ENCODE peak calls at places on chromosomes 12 and 14, in four cellular contexts. One of them, this sample, is unnamed.

GRCh38 chr14:65291561-65291960 is 121.0 kb upstream of the FUT8 start:
- DNase-seq in tibial artery: no peak
- DNase-seq in mucosa of gallbladder: no peak
- DNase-seq in stimulated activated CD4-positive, alpha-beta T cell treated with anti-CD3 and anti-CD28 coated beads, Interleukin-4, amount 100 ng/mL, for 1 hour: no peak
- DNase-seq in this sample: no peak

GRCh38 chr14:65703996-65704395 is 291.5 kb downstream of the FUT8 start:
- DNase-seq in tibial artery: no peak
- DNase-seq in mucosa of gallbladder: no peak
- DNase-seq in stimulated activated CD4-positive, alpha-beta T cell treated with anti-CD3 and anti-CD28 coated beads, Interleukin-4, amount 100 ng/mL, for 1 hour: no peak
- DNase-seq in this sample: no peak

GRCh38 chr12:111841236-111841749 is 735 bp upstream of the MAPKAPK5 start:
- DNase-seq in tibial artery: no peak
- DNase-seq in mucosa of gallbladder: no peak
- DNase-seq in stimulated activated CD4-positive, alpha-beta T cell treated with anti-CD3 and anti-CD28 coated beads, Interleukin-4, amount 100 ng/mL, for 1 hour: no peak
- DNase-seq in this sample: no peak

GRCh38 chr12:31325524-31325875 is 450 bp downstream of the SINHCAF start:
- DNase-seq in tibial artery: peak
- DNase-seq in mucosa of gallbladder: no peak
- DNase-seq in stimulated activated CD4-positive, alpha-beta T cell treated with anti-CD3 and anti-CD28 coated beads, Interleukin-4, amount 100 ng/mL, for 1 hour: peak
- DNase-seq in this sample: peak

GRCh38 chr12:113688313-113688712 is 216.6 kb upstream of the LHX5 start:
- DNase-seq in tibial artery: no peak
- DNase-seq in mucosa of gallbladder: no peak
- DNase-seq in stimulated activated CD4-positive, alpha-beta T cell treated with anti-CD3 and anti-CD28 coated beads, Interleukin-4, amount 100 ng/mL, for 1 hour: no peak
- DNase-seq in this sample: no peak

GRCh38 chr12:132955094-132955932 is 793 bp downstream of the ZNF605 start:
- DNase-seq in tibial artery: no peak
- DNase-seq in mucosa of gallbladder: peak
- DNase-seq in stimulated activated CD4-positive, alpha-beta T cell treated with anti-CD3 and anti-CD28 coated beads, Interleukin-4, amount 100 ng/mL, for 1 hour: no peak
- DNase-seq in this sample: peak

GRCh38 chr12:53659011-53659551 is 16.8 kb downstream of the ATP5MC2 start:
- DNase-seq in tibial artery: peak
- DNase-seq in mucosa of gallbladder: peak
- DNase-seq in stimulated activated CD4-positive, alpha-beta T cell treated with anti-CD3 and anti-CD28 coated beads, Interleukin-4, amount 100 ng/mL, for 1 hour: no peak
- DNase-seq in this sample: peak

GRCh38 chr14:105021656-105022275 is 883 bp upstream of the CDCA4 start:
- DNase-seq in tibial artery: no peak
- DNase-seq in mucosa of gallbladder: peak
- DNase-seq in stimulated activated CD4-positive, alpha-beta T cell treated with anti-CD3 and anti-CD28 coated beads, Interleukin-4, amount 100 ng/mL, for 1 hour: peak
- DNase-seq in this sample: peak

GRCh38 chr14:54976316-54976715 is 50.6 kb downstream of the WDHD1 start:
- DNase-seq in tibial artery: no peak
- DNase-seq in mucosa of gallbladder: no peak
- DNase-seq in stimulated activated CD4-positive, alpha-beta T cell treated with anti-CD3 and anti-CD28 coated beads, Interleukin-4, amount 100 ng/mL, for 1 hour: no peak
- DNase-seq in this sample: no peak

GRCh38 chr12:24111591-24111990 is 162.1 kb upstream of the SOX5 start:
- DNase-seq in tibial artery: no peak
- DNase-seq in mucosa of gallbladder: no peak
- DNase-seq in stimulated activated CD4-positive, alpha-beta T cell treated with anti-CD3 and anti-CD28 coated beads, Interleukin-4, amount 100 ng/mL, for 1 hour: no peak
- DNase-seq in this sample: no peak

GRCh38 chr14:76958020-76958965 is 70.2 kb downstream of the IRF2BPL start:
- DNase-seq in tibial artery: no peak
- DNase-seq in mucosa of gallbladder: no peak
- DNase-seq in stimulated activated CD4-positive, alpha-beta T cell treated with anti-CD3 and anti-CD28 coated beads, Interleukin-4, amount 100 ng/mL, for 1 hour: no peak
- DNase-seq in this sample: no peak

GRCh38 chr12:45655186-45655585 is 74.3 kb upstream of the ARID2 start:
- DNase-seq in tibial artery: no peak
- DNase-seq in mucosa of gallbladder: peak
- DNase-seq in stimulated activated CD4-positive, alpha-beta T cell treated with anti-CD3 and anti-CD28 coated beads, Interleukin-4, amount 100 ng/mL, for 1 hour: peak
- DNase-seq in this sample: no peak

GRCh38 chr12:45553204-45553603 is 176.3 kb upstream of the ARID2 start:
- DNase-seq in tibial artery: no peak
- DNase-seq in mucosa of gallbladder: no peak
- DNase-seq in stimulated activated CD4-positive, alpha-beta T cell treated with anti-CD3 and anti-CD28 coated beads, Interleukin-4, amount 100 ng/mL, for 1 hour: no peak
- DNase-seq in this sample: no peak

GRCh38 chr14:59464651-59465569 is at the start of gene GPR135:
- DNase-seq in tibial artery: peak
- DNase-seq in mucosa of gallbladder: peak
- DNase-seq in stimulated activated CD4-positive, alpha-beta T cell treated with anti-CD3 and anti-CD28 coated beads, Interleukin-4, amount 100 ng/mL, for 1 hour: peak
- DNase-seq in this sample: peak

GRCh38 chr12:14207946-14208612 is 157.4 kb upstream of the ATF7IP start:
- DNase-seq in tibial artery: no peak
- DNase-seq in mucosa of gallbladder: peak
- DNase-seq in stimulated activated CD4-positive, alpha-beta T cell treated with anti-CD3 and anti-CD28 coated beads, Interleukin-4, amount 100 ng/mL, for 1 hour: no peak
- DNase-seq in this sample: peak

GRCh38 chr14:73795974-73796373 is 55.7 kb upstream of the PTGR2 start:
- DNase-seq in tibial artery: no peak
- DNase-seq in mucosa of gallbladder: peak
- DNase-seq in stimulated activated CD4-positive, alpha-beta T cell treated with anti-CD3 and anti-CD28 coated beads, Interleukin-4, amount 100 ng/mL, for 1 hour: no peak
- DNase-seq in this sample: peak

This sample was measured in stomach.